ENCODE peak calls at places on chromosomes 13 and 19, in six cellular contexts. Q is transverse colon; R is SJSA1; H is fibroblast of lung; P is Karpas-422; K is CD8-positive, alpha-beta T cell. O is an unnamed sample.

GRCh38 chr13:36674337-36675212 is 755 bp downstream of the SERTM1 start:
- DNase-seq in P (peak; percentile 2), H (no peak), R (no peak), Q (no peak), K (no peak), O (no peak)

GRCh38 chr19:33580026-33580644 is 41.6 kb upstream of the CHST8 start:
- DNase-seq in H (no peak), K (no peak), R (no peak), Q (no peak), P (no peak), O (no peak)

GRCh38 chr13:109383683-109384082 is 402.7 kb downstream of the IRS2 start:
- DNase-seq in R (peak; percentile 100), Q (no peak), H (peak; percentile 55), K (no peak), P (no peak), O (no peak)

GRCh38 chr19:8194528-8195275 is 14.5 kb upstream of the CERS4 start:
- DNase-seq in Q (peak; percentile 50), K (peak; percentile 34), P (peak; percentile 56), H (no peak), R (no peak), O (no peak)

GRCh38 chr13:54433511-54434206 is 1405.0 kb downstream of the OLFM4 start:
- DNase-seq in H (no peak), R (no peak), K (no peak), P (no peak), Q (no peak), O (no peak)

GRCh38 chr19:43438291-43439162 is 23.8 kb downstream of the TEX101 start:
- DNase-seq in K (no peak), Q (peak; percentile 45), H (peak; percentile 84), P (no peak), R (peak; percentile 6), O (no peak)

GRCh38 chr13:38090913-38091312 is 221.3 kb upstream of the TRPC4 start:
- DNase-seq in H (no peak), P (no peak), K (no peak), R (no peak), Q (no peak), O (no peak)

GRCh38 chr13:63190219-63190618 is 1774.6 kb upstream of the PCDH20 start:
- DNase-seq in R (no peak), P (no peak), Q (no peak), H (no peak), K (no peak), O (no peak)

GRCh38 chr19:49808762-49809154 is 4.3 kb downstream of the FUZ start:
- DNase-seq in K (peak; percentile 76), H (peak; percentile 84), R (no peak), Q (peak; percentile 95), P (peak; percentile 97), O (peak; percentile 96)

GRCh38 chr19:53991224-53992113 is at the start of gene CACNG6:
- DNase-seq in P (no peak), H (no peak), R (no peak), K (no peak), Q (no peak), O (peak; percentile 71)

GRCh38 chr13:113954046-113954841 is 19.6 kb downstream of the C13orf46 start:
- DNase-seq in K (no peak), P (no peak), R (no peak), Q (no peak), H (no peak), O (no peak)

GRCh38 chr19:58573658-58574164 is 576 bp upstream of the MZF1 start:
- DNase-seq in P (no peak), R (no peak), Q (no peak), K (no peak), H (no peak), O (no peak)

GRCh38 chr13:56953965-56954364 is 186.8 kb upstream of the PRR20A start:
- DNase-seq in K (no peak), P (no peak), Q (no peak), R (no peak), H (no peak), O (no peak)

GRCh38 chr19:46069841-46070341 is 29.1 kb upstream of the IGFL4 start:
- DNase-seq in K (no peak), H (peak; percentile 96), Q (no peak), R (peak; percentile 77), P (no peak), O (no peak)

GRCh38 chr13:98309569-98310335 is 132.7 kb upstream of the RNF113B start:
- DNase-seq in P (no peak), H (no peak), R (no peak), Q (no peak), K (no peak), O (no peak)

GRCh38 chr19:28426110-28426901 is 786.6 kb downstream of the UQCRFS1 start:
- DNase-seq in R (peak; percentile 4), K (no peak), Q (no peak), P (no peak), H (no peak), O (no peak)

GRCh38 chr19:43765109-43765876 is 10.5 kb upstream of the SMG9 start:
- DNase-seq in H (peak; percentile 87), K (peak; percentile 51), Q (peak; percentile 75), P (no peak), R (peak; percentile 96), O (peak; percentile 61)

GRCh38 chr19:46863818-46864629 is 3.2 kb downstream of the ARHGAP35 start:
- DNase-seq in P (no peak), Q (no peak), H (peak; percentile 57), K (no peak), R (peak; percentile 75), O (peak; percentile 44)

GRCh38 chr19:11142528-11143171 is 12.9 kb downstream of the SPC24 start:
- DNase-seq in Q (peak; percentile 75), K (no peak), R (peak; percentile 98), P (no peak), H (peak; percentile 96), O (peak; percentile 56)

GRCh38 chr19:5129691-5130090 is 160.8 kb downstream of the KDM4B start:
- DNase-seq in K (no peak), Q (no peak), P (no peak), R (no peak), H (no peak), O (no peak)

GRCh38 chr19:5130371-5131030 is 161.6 kb downstream of the KDM4B start:
- DNase-seq in Q (peak; percentile 52), P (peak; percentile 91), K (peak; percentile 35), R (no peak), H (no peak), O (no peak)

GRCh38 chr19:5131866-5132561 is 163.1 kb downstream of the KDM4B start:
- DNase-seq in K (no peak), H (no peak), P (peak; percentile 77), R (no peak), Q (no peak), O (peak; percentile 71)

GRCh38 chr19:5132698-5133651 is 164.1 kb downstream of the KDM4B start:
- DNase-seq in R (no peak), H (no peak), K (no peak), P (no peak), Q (no peak), O (no peak)

DNA sequence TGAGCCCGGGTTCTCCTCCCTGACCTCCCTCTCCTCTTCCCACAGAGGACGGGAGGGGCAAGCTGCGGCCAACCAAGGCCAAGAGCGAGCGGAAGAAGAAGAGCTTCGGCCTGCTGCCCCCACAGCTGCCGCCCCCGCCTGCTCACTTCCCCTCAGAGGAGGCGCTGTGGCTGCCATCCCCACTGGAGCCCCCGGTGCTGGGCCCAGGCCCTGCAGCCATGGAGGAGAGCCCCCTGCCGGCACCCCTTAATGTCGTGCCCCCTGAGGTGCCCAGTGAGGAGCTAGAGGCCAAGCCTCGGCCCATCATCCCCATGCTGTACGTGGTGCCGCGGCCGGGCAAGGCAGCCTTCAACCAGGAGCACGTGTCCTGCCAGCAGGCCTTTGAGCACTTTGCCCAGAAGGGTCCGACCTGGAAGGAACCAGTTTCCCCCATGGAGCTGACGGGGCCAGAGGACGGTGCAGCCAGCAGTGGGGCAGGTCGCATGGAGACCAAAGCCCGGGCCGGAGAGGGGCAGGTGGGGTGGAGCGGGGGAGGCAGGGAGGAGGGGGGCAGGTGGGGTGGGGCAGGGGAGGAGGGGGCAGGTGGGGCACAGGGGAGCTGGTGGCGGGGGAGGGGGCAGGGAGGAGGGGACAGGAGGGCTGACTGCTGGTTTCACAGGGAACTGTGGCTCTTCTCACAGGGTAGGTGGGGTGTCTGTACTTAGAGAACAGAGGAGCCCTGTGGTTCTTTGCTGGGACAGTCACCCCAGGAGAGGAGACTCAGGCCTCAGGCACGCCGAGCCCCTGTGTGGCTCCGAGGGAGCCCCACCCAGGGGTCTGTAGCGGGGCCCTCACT is 162.3 kb downstream of the KDM4B start:
- DNase-seq in P (peak; percentile 91), K (no peak), H (no peak), R (no peak), Q (peak; percentile 44), O (no peak)
- H3K4me3 ChIP-seq in P (peak overlapping the region; percentile 72), K (peak overlapping the region; percentile 46), H (no peak overlapping the region), R (no peak overlapping the region), Q (no peak overlapping the region), O (no peak overlapping the region)

GRCh38 chr19:41411682-41412265 is 14.2 kb downstream of the BCKDHA start:
- DNase-seq in H (no peak), R (no peak), P (no peak), K (no peak), Q (no peak), O (no peak)
- H3K4me1 ChIP-seq in H (no peaks in the 10 kb centered on the region), R (no peaks in the 10 kb centered on the region), P (peaks cover 19% of the 10 kb centered on the region), K (peaks cover 9% of the 10 kb centered on the region), Q (no peaks in the 10 kb centered on the region), O (peaks cover 15% of the 10 kb centered on the region)

DNA sequence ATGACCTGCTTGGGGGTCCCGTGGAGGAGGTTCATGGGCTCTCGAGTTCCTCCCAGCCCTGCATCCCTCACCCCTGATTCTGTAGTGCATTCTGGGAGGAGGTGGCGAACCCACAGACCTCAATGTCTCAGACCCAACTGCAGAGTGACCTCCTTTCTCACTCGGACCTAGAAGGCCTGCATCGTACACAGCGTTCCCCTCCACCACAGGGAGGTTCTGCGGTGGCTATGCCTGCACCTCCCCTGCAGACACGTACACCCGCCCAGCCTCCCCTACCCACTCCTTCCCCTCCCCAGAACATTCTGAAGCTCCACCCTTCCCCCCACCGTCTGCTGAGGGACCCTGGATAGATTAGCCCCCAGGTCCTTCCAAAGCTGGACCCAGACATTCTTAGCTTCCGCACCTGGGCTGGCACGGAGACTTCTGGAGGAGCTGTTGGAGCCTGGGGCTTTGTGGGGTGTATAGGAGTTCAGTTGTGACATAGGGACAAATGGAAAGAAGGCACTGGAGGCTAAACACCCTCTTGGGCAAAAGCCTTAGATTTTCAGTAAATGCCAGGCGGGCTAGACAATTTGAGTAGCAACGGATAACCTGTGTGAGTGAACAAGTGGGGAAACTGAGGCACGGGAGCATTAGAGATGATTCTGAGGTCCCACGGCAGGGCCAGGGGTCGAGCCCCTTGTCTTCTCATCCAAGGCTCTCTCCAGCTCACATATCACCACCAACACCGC is 455 bp upstream of the FSD1 start:
- DNase-seq in R (no peak), K (no peak), P (no peak), Q (peak; percentile 28), H (no peak), O (no peak)
- H3K4me3 ChIP-seq in R (peak overlapping the region; percentile 28), K (peak overlapping the region; percentile 46), P (no peak overlapping the region), Q (no peak overlapping the region), H (peak overlapping the region; percentile 47), O (peak overlapping the region; percentile 39)

GRCh38 chr19:1271528-1272422 is 2.6 kb downstream of the CIRBP start:
- DNase-seq in R (no peak), K (no peak), H (no peak), Q (no peak), P (no peak), O (no peak)

GRCh38 chr19:1270168-1270853 is 1.2 kb downstream of the CIRBP start:
- DNase-seq in Q (no peak), R (no peak), P (peak; percentile 66), H (no peak), K (no peak), O (no peak)

GRCh38 chr19:1272423-1273262 is 2.7 kb upstream of the FAM174C start:
- DNase-seq in Q (no peak), H (no peak), K (no peak), R (no peak), P (no peak), O (no peak)

GRCh38 chr19:1269478-1270167 is 491 bp downstream of the CIRBP start:
- DNase-seq in R (peak; percentile 93), K (peak; percentile 84), P (peak; percentile 94), H (peak; percentile 91), Q (peak; percentile 89), O (peak; percentile 89)

GRCh38 chr19:1270854-1271527 is 1.9 kb downstream of the CIRBP start:
- DNase-seq in Q (no peak), R (no peak), H (no peak), K (no peak), P (no peak), O (no peak)
- H3K4me1 ChIP-seq in Q (peaks cover 67% of the 10 kb centered on the region), R (peaks cover 56% of the 10 kb centered on the region), H (peaks cover 43% of the 10 kb centered on the region), K (peaks cover 81% of the 10 kb centered on the region), P (peaks cover 60% of the 10 kb centered on the region), O (peaks cover 36% of the 10 kb centered on the region)